ENCODE peak calls at places on chromosomes 7 and 10, in seven cellular contexts. X is heart right ventricle; A is stimulated activated CD4-positive, alpha-beta T cell treated with anti-CD3 and anti-CD28 coated beads, TNF-alpha, amount 100 ng/mL, for 24 hours; V is ELR; O is HCEC 1CT; I is GM20000; G is midbrain. N is an unnamed sample.
A peak's percentile ranks its signal among the peaks of the same experiment; 100 is the strongest.

GRCh38 chr7:44149571-44150465 is 8.7 kb upstream of the MYL7 start:
- DNase-seq in X (no peak), A (no peak), V (no peak), O (no peak), I (no peak), G (no peak), N (peak; percentile 38)

GRCh38 chr7:55024776-55025175 is 6.0 kb downstream of the EGFR start:
- DNase-seq in X (no peak), A (no peak), V (peak; percentile 58), O (peak; percentile 32), I (no peak), G (no peak), N (peak; percentile 97)

GRCh38 chr7:36265720-36266119 is 112.7 kb downstream of the EEPD1 start:
- DNase-seq in X (peak; percentile 42), A (no peak), V (no peak), O (peak; percentile 31), I (no peak), G (no peak), N (no peak)

GRCh38 chr7:85600425-85600824 is 413.6 kb upstream of the SEMA3D start:
- DNase-seq in X (no peak), A (no peak), V (no peak), O (no peak), I (no peak), G (no peak), N (no peak)

GRCh38 chr10:71218046-71218832 is 5.9 kb downstream of the UNC5B start:
- DNase-seq in X (no peak), A (no peak), V (peak; percentile 56), O (no peak), I (no peak), G (no peak), N (peak; percentile 63)

GRCh38 chr10:21487416-21488180 is 37.9 kb downstream of the SKIDA1 start:
- DNase-seq in X (no peak), A (no peak), V (no peak), O (no peak), I (no peak), G (no peak), N (no peak)

GRCh38 chr10:114271014-114271778 is 32.1 kb downstream of the VWA2 start:
- DNase-seq in X (no peak), A (no peak), V (peak; percentile 58), O (no peak), I (no peak), G (no peak), N (peak; percentile 41)

GRCh38 chr7:44046321-44047061 is 2.0 kb downstream of the DBNL start:
- DNase-seq in X (no peak), A (no peak), V (no peak), O (no peak), I (no peak), G (no peak), N (no peak)

GRCh38 chr10:122044045-122044661 is 55.2 kb downstream of the TACC2 start:
- DNase-seq in X (peak; percentile 54), A (no peak), V (no peak), O (peak; percentile 60), I (no peak), G (no peak), N (peak; percentile 18)